ENCODE peak calls at places on chromosome 6, in four cellular contexts. V, B, I and X are unnamed samples.

GRCh38 chr6:52503853-52504777 is 72.7 kb downstream of the TRAM2 start:
- DNase-seq in V (peak; percentile 92), B (no peak), I (no peak), X (peak; percentile 97)

GRCh38 chr6:39836621-39837020 is 44.4 kb downstream of the DAAM2 start:
- DNase-seq in V (no peak), B (no peak), I (no peak), X (no peak)

GRCh38 chr6:84522135-84522535 is 242.3 kb downstream of the TBX18 start:
- DNase-seq in V (no peak), B (no peak), I (no peak), X (peak; percentile 69)

GRCh38 chr6:71126506-71126905 is 162.1 kb upstream of the OGFRL1 start:
- DNase-seq in V (no peak), B (no peak), I (no peak), X (no peak)

GRCh38 chr6:82568290-82568993 is 204.8 kb downstream of the TPBG start:
- DNase-seq in V (no peak), B (no peak), I (no peak), X (no peak)

GRCh38 chr6:102494808-102495207 is 1101.3 kb downstream of the GRIK2 start:
- DNase-seq in V (no peak), B (no peak), I (no peak), X (no peak)

GRCh38 chr6:156057869-156058268 is 602.2 kb upstream of the NOX3 start:
- DNase-seq in V (no peak), B (no peak), I (no peak), X (no peak)

GRCh38 chr6:53928641-53929339 is 134.0 kb downstream of the LRRC1 start:
- DNase-seq in V (no peak), B (peak; percentile 40), I (no peak), X (no peak)

GRCh38 chr6:25359191-25359861 is 80.2 kb downstream of the CARMIL1 start:
- DNase-seq in V (no peak), B (no peak), I (no peak), X (peak; percentile 7)

GRCh38 chr6:30101423-30101938 is 11.4 kb downstream of the TRIM31 start:
- DNase-seq in V (no peak), B (peak; percentile 29), I (no peak), X (no peak)

GRCh38 chr6:17421406-17421805 is 28.0 kb downstream of the CAP2 start:
- DNase-seq in V (peak; percentile 5), B (no peak), I (no peak), X (no peak)

GRCh38 chr6:94196891-94197290 is 777.5 kb upstream of the EPHA7 start:
- DNase-seq in V (no peak), B (no peak), I (no peak), X (no peak)

GRCh38 chr6:26032387-26033131 is 54.7 kb upstream of the HFE start:
- DNase-seq in V (peak; percentile 86), B (no peak), I (no peak), X (no peak)

GRCh38 chr6:156563710-156564109 is 213.5 kb upstream of the ARID1B start:
- DNase-seq in V (no peak), B (no peak), I (no peak), X (no peak)

GRCh38 chr6:105120570-105120969 is 59.2 kb downstream of the POPDC3 start:
- DNase-seq in V (no peak), B (no peak), I (no peak), X (no peak)

GRCh38 chr6:110217255-110217654 is 37.0 kb downstream of the CDC40 start:
- DNase-seq in V (no peak), B (no peak), I (no peak), X (no peak)

GRCh38 chr6:3592371-3592941 is 135.6 kb upstream of the SLC22A23 start:
- DNase-seq in V (no peak), B (peak; percentile 52), I (no peak), X (peak; percentile 78)

GRCh38 chr6:111957623-111958315 is 84.5 kb upstream of the FYN start:
- DNase-seq in V (peak; percentile 23), B (no peak), I (peak; percentile 31), X (no peak)

GRCh38 chr6:142187209-142187608 is 40.1 kb downstream of the VTA1 start:
- DNase-seq in V (peak; percentile 14), B (no peak), I (no peak), X (no peak)

GRCh38 chr6:14635195-14635594 is 517.6 kb downstream of the CD83 start:
- DNase-seq in V (no peak), B (no peak), I (no peak), X (no peak)

GRCh38 chr6:148497717-148498116 is 155.1 kb downstream of the SASH1 start:
- DNase-seq in V (no peak), B (no peak), I (no peak), X (no peak)

GRCh38 chr6:148501178-148501590 is 158.5 kb downstream of the SASH1 start:
- DNase-seq in V (no peak), B (no peak), I (no peak), X (no peak)

GRCh38 chr6:148500402-148500801 is 157.8 kb downstream of the SASH1 start:
- DNase-seq in V (no peak), B (no peak), I (no peak), X (no peak)

GRCh38 chr6:148502773-148503135 is 160.1 kb downstream of the SASH1 start:
- DNase-seq in V (no peak), B (no peak), I (no peak), X (no peak)

DNA sequence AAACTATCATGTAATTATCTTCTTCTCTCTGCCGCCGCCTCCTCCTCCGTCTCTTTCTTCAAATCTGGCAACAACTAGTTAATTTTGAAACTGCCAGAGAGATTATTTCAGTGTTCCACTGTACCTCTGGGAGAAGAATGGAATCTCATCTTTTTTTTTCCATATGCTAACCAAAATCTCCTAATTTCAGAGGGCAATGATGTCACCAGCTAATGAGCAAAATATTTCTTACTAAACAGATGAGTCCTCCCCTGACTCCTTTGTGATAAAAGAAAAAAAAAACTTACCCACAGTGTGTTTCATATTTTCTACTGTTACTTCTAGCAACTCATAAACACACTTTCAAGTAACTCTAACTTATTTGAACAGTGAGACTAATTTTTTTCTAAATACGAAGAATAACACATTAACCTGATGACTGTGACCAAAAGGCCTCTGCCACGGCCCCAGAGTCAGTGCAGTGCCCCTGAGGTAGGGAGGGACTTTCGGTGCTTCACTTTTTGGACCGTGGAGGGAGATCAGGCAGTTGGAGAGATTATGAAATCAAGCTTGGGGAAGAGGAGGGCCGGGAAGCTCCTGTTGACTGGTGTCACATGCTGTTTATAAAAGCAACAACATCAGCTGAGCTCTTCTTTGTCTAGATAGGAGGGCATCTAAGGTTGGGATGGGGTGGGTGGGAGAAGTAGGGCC is 159.6 kb downstream of the SASH1 start:
- DNase-seq in V (no peak), B (no peak), I (no peak), X (no peak)
- TF ChIP-seq PHF8 in V (no peak), B (no peak), I (no peak), X (no peak)

GRCh38 chr6:108134213-108134973 is 31.4 kb upstream of the NR2E1 start:
- DNase-seq in V (no peak), B (no peak), I (no peak), X (no peak)

GRCh38 chr6:108132863-108133262 is 33.0 kb upstream of the NR2E1 start:
- DNase-seq in V (no peak), B (no peak), I (no peak), X (no peak)

GRCh38 chr6:108127826-108128225 is 38.0 kb upstream of the NR2E1 start:
- DNase-seq in V (no peak), B (peak; percentile 81), I (no peak), X (peak; percentile 89)

DNA sequence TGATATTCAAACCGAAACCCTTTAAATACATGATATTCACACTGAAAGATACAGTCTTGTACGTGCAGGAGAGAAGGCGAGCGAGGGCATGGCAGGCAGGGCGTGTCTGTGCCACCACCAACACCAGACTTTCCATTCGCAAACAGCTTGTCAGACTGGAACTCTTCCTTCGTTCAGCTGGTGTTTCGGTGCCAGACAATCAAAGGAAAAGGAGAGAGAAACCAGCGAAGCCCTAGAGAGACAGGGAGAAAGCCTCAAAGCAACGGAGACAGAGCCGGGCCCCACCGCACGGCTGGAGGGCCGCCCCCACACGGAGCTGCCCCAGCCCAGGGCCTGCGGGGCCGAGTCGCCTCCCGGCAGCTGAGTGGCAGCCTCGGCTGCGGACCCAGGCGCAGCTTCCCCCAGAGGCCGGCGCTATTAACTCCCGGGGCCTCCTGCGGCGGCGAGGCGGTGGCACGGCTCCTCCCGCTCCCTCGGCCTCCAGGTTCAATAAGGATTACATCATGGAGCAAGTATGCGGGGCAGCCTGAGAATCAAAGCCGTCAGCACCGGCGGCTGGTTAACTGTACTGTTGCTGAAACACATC is 32.1 kb upstream of the NR2E1 start:
- DNase-seq in V (peak; percentile 51), B (peak; percentile 86), I (peak; percentile 79), X (peak; percentile 58)
- TF ChIP-seq PHF8 in V (no peak), B (no peak), I (no peak), X (no peak)

DNA sequence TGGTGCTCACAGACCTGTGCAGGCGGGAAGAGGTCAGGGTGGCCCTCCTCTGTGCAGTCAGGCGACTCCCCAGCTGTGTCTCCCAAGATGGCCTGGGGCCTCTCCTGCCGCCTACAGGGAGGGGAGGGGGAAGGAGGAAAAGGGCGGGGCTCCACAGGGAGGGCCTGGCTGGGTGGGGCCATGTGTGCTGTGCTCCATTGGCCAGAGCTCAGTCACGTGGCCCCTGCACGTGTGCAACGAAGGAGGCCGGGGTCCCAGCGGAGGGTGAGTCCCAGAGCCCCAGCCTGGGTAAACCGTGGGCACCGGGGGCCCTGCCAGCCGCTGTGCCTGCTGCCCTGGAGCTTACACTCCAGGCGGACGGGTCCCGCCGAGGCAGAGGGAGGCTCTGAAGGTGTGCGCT is 211.6 kb downstream of the ZDHHC14 start:
- DNase-seq in V (peak; percentile 35), B (no peak), I (no peak), X (no peak)
- TF ChIP-seq PHF8 in V (no peak), B (no peak), I (no peak), X (no peak)

DNA sequence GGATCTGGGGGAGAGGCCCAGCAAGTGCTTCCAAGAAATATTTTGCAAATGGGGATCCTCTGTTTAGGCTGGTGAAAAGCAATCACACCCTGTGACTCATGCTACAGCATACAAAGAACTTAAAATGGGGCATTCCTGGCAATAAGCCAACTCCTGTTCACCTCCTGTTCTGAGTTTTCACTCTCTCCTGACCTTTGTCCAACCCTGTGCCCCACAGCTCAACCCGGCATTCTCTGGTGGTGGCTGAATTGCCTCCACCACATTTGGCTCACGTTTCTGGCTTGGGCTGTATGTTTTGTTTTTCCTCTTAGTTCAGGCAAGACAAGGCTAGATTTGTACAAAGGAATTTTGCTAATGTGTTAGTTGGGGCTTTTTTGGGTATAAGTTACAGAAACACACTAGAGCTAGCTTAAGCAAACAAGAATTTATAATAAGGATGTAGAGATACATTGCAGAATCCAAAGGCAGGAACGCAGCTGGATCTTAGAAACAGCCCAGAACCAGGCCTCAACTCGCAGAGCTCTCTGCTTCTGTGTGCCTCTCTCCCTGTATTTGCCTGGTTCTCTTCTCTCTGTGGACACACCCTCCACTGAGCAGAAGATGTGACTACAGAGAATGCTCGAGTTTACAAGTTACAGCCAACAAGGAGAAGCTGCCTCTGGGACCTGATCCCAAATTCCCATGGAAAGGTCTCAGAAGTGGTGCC is 9.4 kb downstream of the ABCC10 start:
- DNase-seq in V (peak; percentile 61), B (peak; percentile 97), I (no peak), X (peak; percentile 62)
- TF ChIP-seq PHF8 in V (no peak), B (no peak), I (no peak), X (no peak)

DNA sequence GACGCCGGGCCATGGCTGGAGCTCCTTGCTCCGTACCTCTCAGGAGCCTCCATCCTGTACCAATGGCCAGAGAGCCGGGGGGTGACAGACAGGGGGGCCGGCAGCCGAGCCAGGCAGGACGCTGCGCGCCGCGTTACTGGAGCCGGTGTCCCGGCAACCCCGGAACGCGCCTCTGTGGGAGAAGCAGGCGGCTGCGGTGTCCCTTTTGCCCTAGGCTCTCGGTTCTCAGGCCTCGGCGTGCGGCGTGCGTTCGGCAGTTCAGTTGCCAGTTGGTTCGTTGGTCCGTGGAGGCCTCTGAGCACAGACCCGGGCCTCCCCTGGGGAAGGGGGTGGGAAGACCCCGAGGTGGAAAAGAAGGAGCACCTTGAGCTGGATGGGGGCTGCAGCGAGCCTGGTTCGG is at the start of gene SPATS1:
- DNase-seq in V (no peak), B (no peak), I (no peak), X (no peak)
- TF ChIP-seq PHF8 in V (no peak), B (no peak), I (no peak), X (no peak)

GRCh38 chr6:10441004-10441654 is 26.3 kb upstream of the TFAP2A start:
- DNase-seq in V (no peak), B (peak; percentile 63), I (no peak), X (peak; percentile 98)
- TF ChIP-seq PHF8 in V (no peak), B (no peak), I (no peak), X (no peak)